ENCODE peak calls at places on chromosomes 3 and 15, in four cellular contexts. Y, Z, P and V are unnamed samples.

GRCh38 chr3:118267588-118267987 is 767.1 kb downstream of the IGSF11 start:
- DNase-seq in Y (no peak), Z (no peak), P (no peak), V (no peak)

GRCh38 chr3:66259721-66260255 is 39.0 kb downstream of the SLC25A26 start:
- DNase-seq in Y (no peak), Z (no peak), P (no peak), V (no peak)

GRCh38 chr3:43394071-43394501 is 107.7 kb downstream of the SNRK start:
- DNase-seq in Y (peak), Z (no peak), P (no peak), V (no peak)

GRCh38 chr3:64272842-64273241 is 47.6 kb upstream of the PRICKLE2 start:
- DNase-seq in Y (no peak), Z (no peak), P (no peak), V (no peak)

GRCh38 chr3:121871434-121871833 is 22.8 kb upstream of the SLC15A2 start:
- DNase-seq in Y (no peak), Z (no peak), P (no peak), V (no peak)

GRCh38 chr3:70393881-70394612 is 81.6 kb upstream of the MDFIC2 start:
- DNase-seq in Y (no peak), Z (no peak), P (no peak), V (no peak)

GRCh38 chr15:44537728-44538240 is 837 bp downstream of the EIF3J start:
- DNase-seq in Y (no peak), Z (no peak), P (no peak), V (no peak)

GRCh38 chr3:154100556-154100955 is 20.6 kb upstream of the ARHGEF26 start:
- DNase-seq in Y (no peak), Z (no peak), P (no peak), V (no peak)

GRCh38 chr3:191356586-191357439 is 26.5 kb upstream of the UTS2B start:
- DNase-seq in Y (peak), Z (no peak), P (no peak), V (no peak)

GRCh38 chr3:188362405-188362831 is 208.5 kb downstream of the LPP start:
- DNase-seq in Y (no peak), Z (no peak), P (no peak), V (no peak)

GRCh38 chr3:56782215-56782614 is 19.5 kb downstream of the ARHGEF3 start:
- DNase-seq in Y (no peak), Z (no peak), P (no peak), V (peak)

GRCh38 chr15:70400766-70401541 is 303.2 kb upstream of the TLE3 start:
- DNase-seq in Y (no peak), Z (no peak), P (no peak), V (no peak)

GRCh38 chr15:27059610-27060202 is 88.7 kb downstream of the GABRG3 start:
- DNase-seq in Y (no peak), Z (no peak), P (peak), V (no peak)

GRCh38 chr3:37967252-37967881 is 23.2 kb upstream of the VILL start:
- DNase-seq in Y (peak), Z (no peak), P (peak), V (no peak)

GRCh38 chr15:92810418-92811138 is 89.5 kb upstream of the CHD2 start:
- DNase-seq in Y (peak), Z (no peak), P (no peak), V (no peak)

GRCh38 chr3:123623346-123623880 is 38.6 kb upstream of the HACD2 start:
- DNase-seq in Y (no peak), Z (no peak), P (no peak), V (no peak)

GRCh38 chr3:195030791-195031321 is 240.1 kb downstream of the XXYLT1 start:
- DNase-seq in Y (no peak), Z (no peak), P (no peak), V (no peak)

GRCh38 chr3:146517684-146518435 is 26.5 kb downstream of the PLSCR1 start:
- DNase-seq in Y (no peak), Z (no peak), P (no peak), V (no peak)

GRCh38 chr3:60497922-60498321 is 753.3 kb downstream of the FHIT start:
- DNase-seq in Y (no peak), Z (no peak), P (no peak), V (no peak)

GRCh38 chr3:157810924-157811718 is 295.1 kb downstream of the SHOX2 start:
- DNase-seq in Y (no peak), Z (no peak), P (no peak), V (no peak)

GRCh38 chr3:61637088-61638051 is 76.0 kb downstream of the PTPRG start:
- DNase-seq in Y (peak), Z (no peak), P (no peak), V (no peak)

GRCh38 chr3:43766672-43767465 is 76.1 kb downstream of the ABHD5 start:
- DNase-seq in Y (no peak), Z (no peak), P (no peak), V (no peak)

GRCh38 chr3:98800401-98800800 is 37.3 kb downstream of the ST3GAL6 start:
- DNase-seq in Y (no peak), Z (no peak), P (no peak), V (no peak)

GRCh38 chr15:93146601-93147000 is 57.6 kb upstream of the RGMA start:
- DNase-seq in Y (no peak), Z (no peak), P (no peak), V (no peak)

GRCh38 chr3:25713316-25713967 is 48.7 kb upstream of the TOP2B start:
- DNase-seq in Y (no peak), Z (no peak), P (no peak), V (no peak)

GRCh38 chr3:76724706-76725105 is 315.2 kb upstream of the ROBO2 start:
- DNase-seq in Y (no peak), Z (no peak), P (no peak), V (no peak)

GRCh38 chr15:25671132-25671531 is 192.0 kb downstream of the ATP10A start:
- DNase-seq in Y (no peak), Z (no peak), P (no peak), V (no peak)

GRCh38 chr3:192207239-192207638 is 520.1 kb downstream of the FGF12 start:
- DNase-seq in Y (no peak), Z (no peak), P (no peak), V (no peak)

GRCh38 chr15:62515696-62516395 is 350.8 kb upstream of the C2CD4B start:
- DNase-seq in Y (no peak), Z (no peak), P (no peak), V (no peak)

GRCh38 chr15:77577350-77577749 is 55.4 kb downstream of the LINGO1 start:
- DNase-seq in Y (no peak), Z (no peak), P (no peak), V (no peak)

GRCh38 chr3:17137321-17137826 is 252.6 kb downstream of the PLCL2 start:
- DNase-seq in Y (no peak), Z (no peak), P (no peak), V (no peak)

GRCh38 chr3:190399677-190400076 is 11.7 kb downstream of the CLDN16 start:
- DNase-seq in Y (no peak), Z (no peak), P (no peak), V (no peak)

GRCh38 chr15:72285927-72286516 is 13.7 kb upstream of the PARP6 start:
- DNase-seq in Y (peak), Z (no peak), P (peak), V (no peak)
- TF ChIP-seq CTCF in Y (peak), Z (no peak), P (no peak), V (peak)

GRCh38 chr3:185081516-185081915 is 71.3 kb downstream of the C3orf70 start:
- DNase-seq in Y (no peak), Z (no peak), P (no peak), V (no peak)

GRCh38 chr3:185082149-185082548 is 70.7 kb downstream of the C3orf70 start:
- DNase-seq in Y (no peak), Z (no peak), P (no peak), V (no peak)

GRCh38 chr3:185084402-185084801 is 68.5 kb downstream of the C3orf70 start:
- DNase-seq in Y (no peak), Z (no peak), P (no peak), V (no peak)

GRCh38 chr3:185084883-185085282 is 68.0 kb downstream of the C3orf70 start:
- DNase-seq in Y (no peak), Z (no peak), P (no peak), V (no peak)

DNA sequence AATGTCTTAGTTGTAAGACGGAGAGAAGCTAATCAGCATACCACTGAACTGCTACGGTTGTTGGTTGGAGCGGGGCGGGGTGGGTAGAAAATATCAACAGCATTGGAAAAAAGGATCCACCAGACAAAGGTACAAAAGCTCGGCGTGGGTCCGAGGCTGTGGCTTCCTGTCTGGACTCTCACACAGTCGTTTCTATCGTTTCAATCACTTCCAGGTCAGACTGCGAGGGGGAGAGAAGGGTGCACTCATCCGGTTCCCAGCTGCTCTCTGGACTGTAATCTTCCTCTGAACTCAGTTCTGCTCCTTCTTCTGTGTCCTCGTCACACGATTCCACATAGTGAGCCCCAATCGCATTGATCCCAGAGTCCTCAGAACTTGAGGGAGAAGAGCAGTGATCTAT is 70.0 kb downstream of the C3orf70 start:
- DNase-seq in Y (no peak), Z (no peak), P (no peak), V (no peak)
- TF ChIP-seq CTCF in Y (no peak), Z (no peak), P (no peak), V (no peak)

GRCh38 chr15:74839526-74840395 is 3.2 kb downstream of the ULK3 start:
- DNase-seq in Y (no peak), Z (no peak), P (peak), V (no peak)
- TF ChIP-seq CTCF in Y (no peak), Z (no peak), P (no peak), V (no peak)

DNA sequence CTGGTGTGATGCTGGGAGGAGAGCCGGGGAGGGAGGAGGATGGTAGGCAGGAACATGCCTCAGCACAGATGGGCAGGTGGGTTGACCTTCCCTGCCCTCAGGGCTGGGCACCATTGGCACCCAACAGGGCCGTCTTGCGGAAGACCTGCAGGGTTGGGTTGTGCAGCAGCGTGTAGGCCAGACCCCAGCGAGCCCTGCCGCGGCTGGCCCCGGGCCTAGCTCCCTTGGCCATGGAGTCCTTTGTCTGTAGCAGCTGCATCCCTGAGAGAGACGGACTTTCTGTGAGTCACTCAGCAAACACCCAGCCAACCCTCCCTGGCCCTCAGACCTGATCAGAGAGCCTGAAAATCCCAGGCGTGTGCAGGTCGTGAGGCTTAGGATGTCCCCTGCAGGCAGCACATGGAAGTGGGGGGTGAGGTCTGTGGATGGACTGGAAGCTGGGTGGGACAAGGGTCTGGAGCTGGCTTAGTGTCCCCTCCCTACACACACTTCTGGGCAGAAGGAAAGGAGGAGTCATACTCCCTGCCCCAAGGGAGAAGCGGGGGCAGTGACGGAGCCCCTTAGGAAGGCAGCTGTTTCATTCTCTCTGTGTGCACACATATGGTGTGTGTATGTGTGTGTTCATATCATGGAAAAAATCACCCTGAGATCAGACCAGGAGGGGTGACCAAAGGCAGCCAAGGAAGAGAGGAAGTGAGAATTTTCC is 6.6 kb downstream of the ISLR start:
- DNase-seq in Y (peak), Z (no peak), P (no peak), V (no peak)
- TF ChIP-seq CTCF in Y (no peak), Z (no peak), P (no peak), V (no peak)

GRCh38 chr3:103794656-103795055 is 1359.8 kb downstream of the ZPLD1 start:
- DNase-seq in Y (no peak), Z (no peak), P (no peak), V (no peak)
- TF ChIP-seq CTCF in Y (no peak), Z (no peak), P (no peak), V (peak)

GRCh38 chr3:52231502-52232278 is 6.2 kb upstream of the TLR9 start:
- DNase-seq in Y (peak), Z (peak), P (peak), V (peak)
- TF ChIP-seq CTCF in Y (peak), Z (peak), P (peak), V (peak)

DNA sequence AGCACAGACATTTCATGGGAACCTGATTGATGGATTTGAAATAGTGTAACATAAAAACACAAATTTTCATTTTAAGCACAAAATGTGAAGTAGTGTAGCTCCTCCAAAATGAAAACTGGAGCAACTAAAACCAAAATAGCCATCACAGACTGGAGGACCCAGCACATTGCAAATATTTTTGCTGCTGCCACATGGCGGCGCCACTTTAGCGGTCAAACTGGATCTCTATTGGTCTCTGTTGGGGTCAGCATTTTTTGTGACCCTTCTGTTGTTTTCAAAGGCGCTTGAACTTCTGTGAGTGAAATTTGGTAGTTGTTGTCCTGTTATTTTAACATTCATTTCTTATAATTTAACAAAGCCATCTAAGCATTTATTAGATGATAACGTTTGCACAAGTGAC is 259.9 kb downstream of the IL20RB start:
- DNase-seq in Y (no peak), Z (no peak), P (peak), V (no peak)
- TF ChIP-seq CTCF in Y (peak), Z (no peak), P (peak), V (peak)

GRCh38 chr3:161271646-161272045 is 50.5 kb downstream of the NMD3 start:
- DNase-seq in Y (no peak), Z (no peak), P (no peak), V (no peak)

GRCh38 chr3:161273589-161274218 is 52.6 kb downstream of the NMD3 start:
- DNase-seq in Y (no peak), Z (no peak), P (no peak), V (no peak)

GRCh38 chr3:161270991-161271390 is 49.9 kb downstream of the NMD3 start:
- DNase-seq in Y (no peak), Z (no peak), P (no peak), V (no peak)

GRCh38 chr3:161274691-161275298 is 53.7 kb downstream of the NMD3 start:
- DNase-seq in Y (no peak), Z (no peak), P (peak), V (no peak)

DNA sequence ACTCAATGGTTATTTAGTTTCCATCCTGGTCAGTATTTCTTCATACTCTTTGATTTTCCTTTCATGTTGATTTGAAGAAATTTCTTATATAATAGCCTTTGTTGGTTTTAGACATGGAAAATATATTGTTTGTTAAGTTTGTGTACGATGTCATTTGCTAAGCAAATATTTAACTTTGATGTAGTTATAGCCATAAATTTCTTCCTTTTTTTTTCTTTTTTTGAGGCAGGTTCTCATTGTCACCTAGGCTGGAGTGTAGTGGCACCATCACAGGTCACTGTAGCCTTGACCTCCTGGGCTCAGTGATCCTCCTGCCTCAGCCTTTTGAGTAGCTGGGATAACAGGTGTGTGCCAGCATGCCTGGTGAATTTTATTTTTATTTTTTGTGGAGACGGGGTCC is 51.4 kb downstream of the NMD3 start:
- DNase-seq in Y (no peak), Z (no peak), P (no peak), V (no peak)
- TF ChIP-seq CTCF in Y (no peak), Z (no peak), P (no peak), V (no peak)